ENCODE peak calls at places on chromosomes 16 and 17, in four cellular contexts. B is transverse colon, G is fibroblast of lung, C is neural progenitor cell. V is an unnamed sample.

GRCh38 chr16:52617591-52617990 is 70.6 kb upstream of the TOX3 start:
- DNase-seq in C (no peak), B (no peak), G (no peak), V (peak; percentile 48)

GRCh38 chr16:4339909-4340308 is 11.2 kb downstream of the PAM16 start:
- DNase-seq in B (no peak), G (peak; percentile 75), C (no peak), V (no peak)

GRCh38 chr17:385195-385835 is 32.7 kb upstream of the RPH3AL start:
- DNase-seq in C (peak; percentile 81), B (peak; percentile 42), G (no peak), V (peak; percentile 12)

GRCh38 chr17:54864636-54865420 is 35.8 kb upstream of the TOM1L1 start:
- DNase-seq in G (no peak), C (no peak), B (no peak), V (no peak)

GRCh38 chr17:75679706-75680201 is 12.6 kb downstream of the SAP30BP start:
- DNase-seq in G (no peak), B (peak; percentile 60), C (no peak), V (peak; percentile 49)

GRCh38 chr17:69474171-69474831 is 59.8 kb downstream of the MAP2K6 start:
- DNase-seq in B (no peak), C (peak; percentile 58), G (no peak), V (no peak)

GRCh38 chr17:79950711-79951110 is 85.0 kb downstream of the TBC1D16 start:
- DNase-seq in G (no peak), C (peak; percentile 85), B (no peak), V (no peak)

GRCh38 chr16:70651524-70651923 is 5.2 kb downstream of the IL34 start:
- DNase-seq in B (no peak), C (no peak), G (no peak), V (no peak)

GRCh38 chr16:66409156-66409555 is 17.9 kb upstream of the BEAN1 start:
- DNase-seq in C (no peak), B (no peak), G (peak; percentile 51), V (peak; percentile 71)

GRCh38 chr16:67773569-67774456 is 32.5 kb downstream of the RANBP10 start:
- DNase-seq in G (peak; percentile 16), C (no peak), B (no peak), V (no peak)

GRCh38 chr17:64092952-64093451 is 36.9 kb downstream of the ERN1 start:
- DNase-seq in G (peak; percentile 31), B (no peak), C (no peak), V (no peak)

GRCh38 chr17:75400326-75400939 is 5.0 kb downstream of the GRB2 start:
- DNase-seq in C (no peak), G (no peak), B (no peak), V (no peak)

GRCh38 chr17:6153416-6153815 is 83.2 kb downstream of the WSCD1 start:
- DNase-seq in C (no peak), G (no peak), B (no peak), V (no peak)

GRCh38 chr17:40309938-40310510 is 1.0 kb downstream of the RARA start:
- DNase-seq in G (no peak), C (no peak), B (no peak), V (no peak)

GRCh38 chr17:4199818-4200402 is 56.9 kb downstream of the CYB5D2 start:
- DNase-seq in G (peak; percentile 51), C (peak; percentile 80), B (no peak), V (peak; percentile 42)

GRCh38 chr16:81834868-81835267 is 55.8 kb downstream of the PLCG2 start:
- DNase-seq in G (no peak), C (no peak), B (no peak), V (no peak)
- H3K27ac ChIP-seq in G (no peak overlapping the region), C (no peak overlapping the region), B (no peak overlapping the region), V (no peak overlapping the region)

DNA sequence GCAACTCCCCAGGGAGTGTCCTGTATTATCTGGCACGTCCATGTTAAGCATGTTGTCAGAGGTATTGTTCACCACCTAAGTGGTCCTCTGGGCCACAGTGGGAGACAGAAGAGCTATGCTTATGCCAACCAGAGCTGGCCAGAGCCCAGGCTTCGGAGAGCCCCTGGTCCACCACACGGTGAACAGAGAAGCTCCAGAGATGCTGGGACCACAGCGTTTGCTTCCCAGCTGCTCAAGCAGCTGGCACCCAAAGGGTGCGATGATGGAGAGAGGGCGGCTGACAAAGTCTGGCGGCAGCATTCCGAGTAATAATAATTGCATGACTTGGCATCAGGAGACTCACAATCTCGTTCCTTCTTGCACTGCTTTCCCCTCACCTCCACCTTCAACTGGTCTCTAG is 35.8 kb upstream of the RCVRN start:
- DNase-seq in G (no peak), C (no peak), B (no peak), V (no peak)
- TF ChIP-seq CTCF in G (no peak), C (no peak), B (no peak), V (no peak)

GRCh38 chr17:78376161-78376560 is 2.3 kb upstream of the PGS1 start:
- DNase-seq in G (no peak), C (no peak), B (no peak), V (no peak)

GRCh38 chr17:78379134-78379497 is 667 bp downstream of the PGS1 start:
- DNase-seq in G (peak; percentile 83), C (no peak), B (no peak), V (peak; percentile 62)

GRCh38 chr17:78378225-78379133 is at the start of gene PGS1:
- DNase-seq in G (peak; percentile 72), C (peak; percentile 84), B (peak; percentile 85), V (peak; percentile 68)

GRCh38 chr17:78375401-78376079 is 2.9 kb upstream of the PGS1 start:
- DNase-seq in G (peak; percentile 98), C (no peak), B (no peak), V (peak; percentile 78)

GRCh38 chr17:78377858-78378224 is 608 bp upstream of the PGS1 start:
- DNase-seq in B (no peak), C (peak; percentile 23), G (no peak), V (no peak)
- H3K27ac ChIP-seq in B (peak overlapping the region; percentile 90), C (no peak overlapping the region), G (peak overlapping the region; percentile 99), V (peak overlapping the region; percentile 86)

DNA sequence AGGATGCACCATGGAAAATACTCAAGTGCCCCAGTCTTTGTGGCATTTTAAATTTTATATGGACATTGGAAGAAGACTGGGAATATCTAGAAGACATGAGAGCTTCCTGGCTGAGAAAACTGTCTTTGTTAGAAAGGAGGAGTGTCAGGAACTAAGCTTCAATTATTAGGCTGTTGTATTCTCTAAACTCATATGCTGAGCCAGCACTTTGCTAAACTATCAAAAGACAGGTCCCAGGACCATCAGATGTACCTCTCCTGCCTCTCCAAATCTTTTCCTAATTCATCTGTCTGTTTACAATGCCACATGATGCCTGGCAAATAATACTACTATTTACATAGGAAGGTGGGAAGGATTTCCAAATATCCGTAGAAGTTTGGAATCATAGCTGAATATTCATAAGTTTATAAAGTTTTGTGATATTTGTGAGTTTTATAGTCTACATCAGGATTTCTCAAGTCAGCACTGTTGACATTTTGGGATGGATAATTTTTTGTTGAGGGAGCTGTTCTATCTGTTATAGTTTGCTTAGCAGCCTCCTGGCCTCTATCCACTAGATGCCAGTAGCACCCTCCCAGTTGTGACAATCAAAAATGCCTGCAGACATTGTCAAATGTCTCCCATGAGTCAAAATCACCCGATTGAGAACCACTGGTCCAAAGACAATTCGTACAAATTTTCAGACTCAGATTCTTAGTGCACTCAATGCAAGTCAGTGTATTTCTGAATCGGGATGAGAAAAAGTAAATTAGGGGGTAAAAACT is 61.2 kb upstream of the NETO2 start:
- DNase-seq in G (no peak), C (peak; percentile 3), B (no peak), V (no peak)
- TF ChIP-seq CTCF in G (no peak), C (peak; percentile 29), B (no peak), V (no peak)

V was measured in RWPE1.